ENCODE peak calls at places on chromosomes 4 and X, in ten cellular contexts. E, U, M, X, P, J, O, I, W and A are unnamed samples.

GRCh38 chrX:34884693-34885277 is 57.8 kb upstream of the FAM47B start:
- DNase-seq in X (no peak), E (no peak), U (no peak), J (no peak), O (no peak), P (peak; percentile 84), M (no peak), W (no peak), I (no peak), A (peak; percentile 70)

GRCh38 chr4:187235456-187236170 is 512.0 kb upstream of the FAT1 start:
- DNase-seq in P (no peak), X (no peak), I (no peak), E (no peak), M (no peak), J (peak; percentile 31), O (no peak), W (no peak), U (no peak), A (no peak)

GRCh38 chrX:40542208-40542607 is 38.6 kb upstream of the ATP6AP2 start:
- DNase-seq in X (no peak), W (peak; percentile 24), U (no peak), M (no peak), I (no peak), E (peak; percentile 5), P (no peak), J (no peak), O (no peak), A (no peak)

GRCh38 chrX:66002832-66003680 is 36.8 kb downstream of the VSIG4 start:
- DNase-seq in O (no peak), I (no peak), U (no peak), J (no peak), W (no peak), P (no peak), X (no peak), E (no peak), M (no peak), A (no peak)

GRCh38 chrX:13716905-13717304 is 17.5 kb downstream of the TRAPPC2 start:
- DNase-seq in P (no peak), W (no peak), U (no peak), J (no peak), M (no peak), X (peak; percentile 12), E (no peak), O (peak; percentile 11), I (no peak), A (no peak)

GRCh38 chr4:123474817-123475216 is 78.2 kb downstream of the SPRY1 start:
- DNase-seq in U (no peak), O (no peak), M (no peak), E (no peak), P (no peak), J (no peak), W (no peak), X (no peak), I (no peak), A (no peak)

GRCh38 chr4:188986271-188986689 is 847.0 kb downstream of the TRIML1 start:
- DNase-seq in I (no peak), M (no peak), J (no peak), P (peak; percentile 83), O (no peak), U (no peak), X (no peak), W (no peak), E (no peak), A (peak; percentile 22)

GRCh38 chr4:38667005-38667771 is 3.2 kb downstream of the KLF3 start:
- DNase-seq in X (no peak), I (peak; percentile 33), P (peak; percentile 98), M (no peak), W (peak; percentile 34), U (peak; percentile 87), O (peak; percentile 51), E (peak; percentile 79), J (peak; percentile 90), A (peak; percentile 91)

GRCh38 chr4:180150818-180151217 is 2092.4 kb upstream of the TENM3 start:
- DNase-seq in X (no peak), E (no peak), M (no peak), U (no peak), P (peak; percentile 13), I (no peak), W (no peak), J (no peak), O (no peak), A (no peak)

GRCh38 chrX:55714111-55714510 is 3.4 kb upstream of the RRAGB start:
- DNase-seq in X (no peak), W (no peak), U (no peak), J (no peak), P (no peak), M (no peak), I (no peak), O (no peak), E (no peak), A (no peak)

GRCh38 chr4:27524224-27524623 is 663.6 kb downstream of the STIM2 start:
- DNase-seq in X (no peak), I (no peak), O (no peak), U (no peak), P (no peak), W (no peak), M (no peak), E (no peak), J (no peak), A (no peak)

GRCh38 chr4:104064650-104065577 is 345.1 kb upstream of the TACR3 start:
- DNase-seq in P (peak; percentile 53), W (peak; percentile 82), X (no peak), M (peak; percentile 40), E (peak; percentile 53), J (peak; percentile 80), U (peak; percentile 47), O (no peak), I (peak; percentile 11), A (peak; percentile 54)